ENCODE peak calls at places on chromosomes 2 and 18, in six cellular contexts. One of them, this sample, is unnamed.

GRCh38 chr18:824179-824578 is 12.1 kb upstream of the YES1 start:
- DNase-seq in HCT116: no peak
- DNase-seq in HepG2: peak
- DNase-seq in K562: no peak
- DNase-seq in SK-N-SH: no peak
- DNase-seq in A549: no peak
- DNase-seq in this sample: no peak

GRCh38 chr18:62732631-62733030 is 17.3 kb downstream of the PHLPP1 start:
- DNase-seq in HepG2: no peak
- DNase-seq in K562: no peak
- DNase-seq in HCT116: no peak
- DNase-seq in SK-N-SH: no peak
- DNase-seq in A549: no peak
- DNase-seq in this sample: no peak

GRCh38 chr2:178123163-178123562 is 10.9 kb downstream of the RBM45 start:
- DNase-seq in K562: no peak
- DNase-seq in HCT116: no peak
- DNase-seq in A549: no peak
- DNase-seq in HepG2: no peak
- DNase-seq in SK-N-SH: no peak
- DNase-seq in this sample: no peak

GRCh38 chr2:72136349-72136748 is 11.3 kb downstream of the CYP26B1 start:
- DNase-seq in SK-N-SH: peak
- DNase-seq in K562: no peak
- DNase-seq in HepG2: no peak
- DNase-seq in HCT116: no peak
- DNase-seq in A549: no peak
- DNase-seq in this sample: no peak

GRCh38 chr2:73890301-73891092 is 2.3 kb upstream of the ACTG2 start:
- DNase-seq in A549: no peak
- DNase-seq in K562: no peak
- DNase-seq in SK-N-SH: no peak
- DNase-seq in HepG2: peak
- DNase-seq in HCT116: no peak
- DNase-seq in this sample: no peak

GRCh38 chr2:135913726-135914365 is 37.6 kb upstream of the MCM6 start:
- DNase-seq in HCT116: peak
- DNase-seq in A549: peak
- DNase-seq in HepG2: peak
- DNase-seq in SK-N-SH: peak
- DNase-seq in K562: peak
- DNase-seq in this sample: peak

GRCh38 chr2:74290466-74291216 is 52.6 kb downstream of the SLC4A5 start:
- DNase-seq in A549: no peak
- DNase-seq in K562: no peak
- DNase-seq in HCT116: no peak
- DNase-seq in SK-N-SH: no peak
- DNase-seq in HepG2: no peak
- DNase-seq in this sample: no peak

GRCh38 chr2:230809677-230810251 is 55.0 kb upstream of the ITM2C start:
- DNase-seq in A549: peak
- DNase-seq in K562: no peak
- DNase-seq in SK-N-SH: no peak
- DNase-seq in HepG2: no peak
- DNase-seq in HCT116: no peak
- DNase-seq in this sample: peak

GRCh38 chr2:37599688-37600525 is 71.5 kb downstream of the CDC42EP3 start:
- DNase-seq in HCT116: no peak
- DNase-seq in HepG2: no peak
- DNase-seq in SK-N-SH: no peak
- DNase-seq in A549: no peak
- DNase-seq in K562: no peak
- DNase-seq in this sample: no peak

DNA sequence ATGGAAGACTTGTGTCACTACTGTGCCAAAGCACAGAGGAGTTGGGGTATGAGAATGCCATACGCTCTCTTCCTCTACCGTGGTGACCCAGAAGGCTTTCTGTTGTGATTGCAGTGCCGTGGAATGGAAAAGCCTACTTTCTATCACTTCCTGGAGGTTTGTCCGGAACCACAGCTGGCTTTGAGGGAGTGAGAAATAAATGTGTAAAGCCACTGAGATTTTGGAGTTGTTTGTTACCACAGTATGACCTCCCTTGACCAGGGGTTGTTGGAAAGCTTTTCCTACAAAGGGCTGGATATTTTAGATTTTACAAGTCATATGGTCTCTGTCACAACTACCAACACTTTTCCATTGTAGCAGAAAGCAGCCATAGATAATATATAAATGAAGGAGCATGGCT is 70.2 kb downstream of the VAPA start:
- DNase-seq in HepG2: no peak
- DNase-seq in A549: no peak
- DNase-seq in SK-N-SH: no peak
- DNase-seq in HCT116: no peak
- DNase-seq in K562: no peak
- DNase-seq in this sample: no peak
- H3K4me2 ChIP-seq in HepG2: no peak
- H3K4me2 ChIP-seq in A549: no peak
- H3K4me2 ChIP-seq in SK-N-SH: no peak
- H3K4me2 ChIP-seq in HCT116: no peak
- H3K4me2 ChIP-seq in K562: no peak
- H3K4me2 ChIP-seq in this sample: no peak

GRCh38 chr2:15176604-15177003 is 384.5 kb downstream of the NBAS start:
- DNase-seq in HepG2: no peak
- DNase-seq in K562: no peak
- DNase-seq in HCT116: no peak
- DNase-seq in A549: no peak
- DNase-seq in SK-N-SH: no peak
- DNase-seq in this sample: no peak

GRCh38 chr2:15174567-15174966 is 386.6 kb downstream of the NBAS start:
- DNase-seq in K562: no peak
- DNase-seq in HepG2: peak
- DNase-seq in A549: no peak
- DNase-seq in HCT116: no peak
- DNase-seq in SK-N-SH: no peak
- DNase-seq in this sample: no peak

GRCh38 chr2:15178946-15179345 is 382.2 kb downstream of the NBAS start:
- DNase-seq in A549: no peak
- DNase-seq in SK-N-SH: no peak
- DNase-seq in HCT116: no peak
- DNase-seq in K562: no peak
- DNase-seq in HepG2: no peak
- DNase-seq in this sample: no peak

GRCh38 chr2:15180379-15180778 is 380.8 kb downstream of the NBAS start:
- DNase-seq in SK-N-SH: no peak
- DNase-seq in HepG2: no peak
- DNase-seq in K562: no peak
- DNase-seq in HCT116: no peak
- DNase-seq in A549: no peak
- DNase-seq in this sample: no peak

GRCh38 chr2:15177103-15177502 is 384.0 kb downstream of the NBAS start:
- DNase-seq in SK-N-SH: no peak
- DNase-seq in K562: no peak
- DNase-seq in HCT116: peak
- DNase-seq in A549: no peak
- DNase-seq in HepG2: no peak
- DNase-seq in this sample: no peak
- TF ChIP-seq REST in SK-N-SH: no peak
- TF ChIP-seq REST in K562: no peak
- TF ChIP-seq REST in HCT116: no peak
- TF ChIP-seq REST in A549: no peak
- TF ChIP-seq REST in HepG2: no peak
- TF ChIP-seq REST in this sample: no peak

GRCh38 chr2:171320208-171320621 is 113.6 kb downstream of the METTL8 start:
- DNase-seq in SK-N-SH: no peak
- DNase-seq in HepG2: no peak
- DNase-seq in A549: no peak
- DNase-seq in K562: no peak
- DNase-seq in HCT116: no peak
- DNase-seq in this sample: no peak
- H3K4me2 ChIP-seq in SK-N-SH: no peak
- H3K4me2 ChIP-seq in HepG2: no peak
- H3K4me2 ChIP-seq in A549: no peak
- H3K4me2 ChIP-seq in K562: no peak
- H3K4me2 ChIP-seq in HCT116: no peak
- H3K4me2 ChIP-seq in this sample: peak

DNA sequence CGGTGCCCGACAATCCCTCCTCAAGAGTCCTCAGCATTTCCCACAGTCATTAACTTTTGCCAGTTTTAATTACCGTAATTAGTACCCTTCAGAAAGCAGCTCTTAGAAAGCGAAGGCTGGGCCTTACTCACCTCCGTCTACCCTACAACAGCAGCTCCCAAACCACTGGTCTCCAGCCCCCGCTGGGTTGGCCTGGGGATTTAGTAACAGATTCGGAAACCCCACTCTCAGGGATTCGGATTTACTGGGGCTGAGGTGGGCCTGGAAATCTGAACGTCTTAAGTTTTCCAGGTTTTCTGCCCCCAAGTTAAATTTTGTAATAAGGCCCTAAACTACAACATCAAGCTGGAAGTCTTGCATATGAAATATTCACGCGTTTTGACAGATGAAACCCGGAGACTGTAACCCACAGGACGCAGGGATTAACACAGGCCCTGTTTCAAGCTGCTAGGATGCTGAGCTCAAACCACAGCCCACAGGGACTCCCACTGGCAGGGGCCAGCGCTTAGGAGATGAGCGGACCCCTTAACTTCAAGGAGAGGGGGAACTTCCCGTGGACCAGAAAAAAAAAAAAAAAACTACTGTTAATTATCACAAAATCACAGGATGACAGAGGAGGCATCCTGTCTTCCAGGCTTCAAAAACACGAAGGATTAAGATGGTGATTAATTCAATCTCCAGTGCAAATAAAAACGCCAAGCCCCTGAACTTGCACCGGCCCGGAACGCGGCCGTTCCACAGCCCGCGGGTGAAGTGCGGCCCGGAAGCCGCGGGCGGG is 980 bp downstream of the ILKAP start:
- DNase-seq in A549: peak
- DNase-seq in K562: peak
- DNase-seq in HCT116: no peak
- DNase-seq in SK-N-SH: peak
- DNase-seq in HepG2: no peak
- DNase-seq in this sample: peak
- TF ChIP-seq REST in A549: no peak
- TF ChIP-seq REST in K562: no peak
- TF ChIP-seq REST in HCT116: no peak
- TF ChIP-seq REST in SK-N-SH: no peak
- TF ChIP-seq REST in HepG2: no peak
- TF ChIP-seq REST in this sample: no peak

GRCh38 chr18:78999939-79000338 is 20.3 kb downstream of the SALL3 start:
- DNase-seq in HepG2: no peak
- DNase-seq in HCT116: peak
- DNase-seq in SK-N-SH: no peak
- DNase-seq in K562: no peak
- DNase-seq in A549: no peak
- DNase-seq in this sample: no peak
- H3K4me2 ChIP-seq in HepG2: no peak
- H3K4me2 ChIP-seq in HCT116: peak
- H3K4me2 ChIP-seq in SK-N-SH: no peak
- H3K4me2 ChIP-seq in K562: no peak
- H3K4me2 ChIP-seq in A549: no peak
- H3K4me2 ChIP-seq in this sample: no peak

GRCh38 chr2:119678021-119678656 is 862 bp upstream of the TMEM177 start:
- DNase-seq in HepG2: peak
- DNase-seq in A549: no peak
- DNase-seq in K562: no peak
- DNase-seq in SK-N-SH: peak
- DNase-seq in HCT116: no peak
- DNase-seq in this sample: no peak
- TF ChIP-seq REST in HepG2: no peak
- TF ChIP-seq REST in A549: no peak
- TF ChIP-seq REST in K562: no peak
- TF ChIP-seq REST in SK-N-SH: no peak
- TF ChIP-seq REST in HCT116: no peak
- TF ChIP-seq REST in this sample: no peak

DNA sequence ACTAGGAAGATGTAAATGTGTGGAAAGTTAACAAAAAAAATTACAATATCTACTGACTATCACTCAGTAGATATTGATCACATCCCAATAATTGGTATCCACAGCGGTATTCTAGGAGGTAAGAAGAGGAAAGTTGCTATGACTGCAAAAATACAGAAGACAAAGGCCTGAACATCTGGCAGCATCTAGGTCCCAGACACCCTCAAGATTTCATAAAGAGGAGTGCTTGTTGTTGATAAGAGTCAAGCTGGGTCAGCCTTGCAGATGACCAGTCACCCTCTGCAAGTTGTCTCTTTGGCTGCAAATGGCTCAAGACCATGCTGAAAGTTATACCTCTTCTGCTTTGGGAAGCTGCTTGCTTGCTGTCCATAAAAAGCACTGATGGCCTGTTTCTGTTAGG is 228.4 kb upstream of the FBXO11 start:
- DNase-seq in HCT116: no peak
- DNase-seq in SK-N-SH: no peak
- DNase-seq in HepG2: no peak
- DNase-seq in K562: peak
- DNase-seq in A549: no peak
- DNase-seq in this sample: no peak
- H3K4me2 ChIP-seq in HCT116: no peak
- H3K4me2 ChIP-seq in SK-N-SH: no peak
- H3K4me2 ChIP-seq in HepG2: no peak
- H3K4me2 ChIP-seq in K562: peak
- H3K4me2 ChIP-seq in A549: no peak
- H3K4me2 ChIP-seq in this sample: no peak

DNA sequence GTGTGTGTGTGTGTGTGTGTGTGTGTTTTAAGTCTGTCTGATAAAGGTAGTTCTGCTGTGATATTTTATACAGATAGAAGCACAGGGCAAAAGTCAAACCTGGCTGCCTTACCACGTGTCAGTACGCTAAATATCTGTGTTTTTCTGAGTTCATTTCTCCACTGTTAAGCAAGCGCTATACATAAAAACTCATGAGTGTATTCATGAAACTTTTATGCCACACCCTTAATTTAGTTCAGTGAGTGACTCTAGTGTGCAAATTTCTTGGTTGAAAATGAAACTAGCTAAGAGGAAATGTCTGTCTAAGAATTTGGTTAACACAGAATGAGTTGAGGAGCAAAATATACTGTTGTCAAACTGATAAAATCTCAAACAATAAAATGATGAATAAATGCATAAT is 11.2 kb downstream of the CASP10 start:
- DNase-seq in A549: no peak
- DNase-seq in HCT116: no peak
- DNase-seq in K562: no peak
- DNase-seq in SK-N-SH: no peak
- DNase-seq in HepG2: no peak
- DNase-seq in this sample: no peak
- TF ChIP-seq REST in A549: no peak
- TF ChIP-seq REST in HCT116: no peak
- TF ChIP-seq REST in K562: no peak
- TF ChIP-seq REST in SK-N-SH: no peak
- TF ChIP-seq REST in HepG2: no peak
- TF ChIP-seq REST in this sample: no peak